ENCODE peak calls at places on chromosomes 1 and 21, in seven cellular contexts. U is cardiac muscle cell; E is epithelial cell of esophagus; R is GM19239; T is tibial artery; G is stimulated activated CD4-positive, alpha-beta T cell treated with anti-CD3 and anti-CD28 coated beads, TNF-alpha, amount 100 ng/mL, for 4 hours; M is aorta. Z is an unnamed sample.

GRCh38 chr1:218665216-218665615 is 320.1 kb downstream of the TGFB2 start:
- DNase-seq in G (no peak), R (no peak), U (peak), T (peak), E (no peak), M (peak), Z (no peak)

GRCh38 chr1:56291374-56291841 is 288.0 kb downstream of the PLPP3 start:
- DNase-seq in G (no peak), E (no peak), M (no peak), R (no peak), T (peak), U (peak), Z (peak)

GRCh38 chr1:64471218-64471719 is 1.3 kb downstream of the CACHD1 start:
- DNase-seq in R (no peak), U (peak), G (no peak), E (peak), T (peak), M (peak), Z (peak)

GRCh38 chr1:160416369-160416768 is 16.0 kb downstream of the VANGL2 start:
- DNase-seq in R (no peak), G (no peak), U (peak), M (no peak), E (peak), T (no peak), Z (no peak)

GRCh38 chr21:42650441-42651421 is 2.7 kb upstream of the PDE9A start:
- DNase-seq in M (peak), R (no peak), U (no peak), E (no peak), T (no peak), G (no peak), Z (peak)

GRCh38 chr1:31706384-31707058 is 2.7 kb upstream of the COL16A1 start:
- DNase-seq in E (no peak), G (no peak), M (no peak), R (no peak), T (no peak), U (no peak), Z (no peak)

GRCh38 chr1:56585985-56586384 is 6.6 kb upstream of the PLPP3 start:
- DNase-seq in E (no peak), T (no peak), G (no peak), R (no peak), U (no peak), M (no peak), Z (no peak)

GRCh38 chr1:110756506-110756905 is 81.8 kb upstream of the KCNA3 start:
- DNase-seq in U (no peak), G (no peak), R (no peak), T (no peak), M (no peak), E (no peak), Z (no peak)